ENCODE peak calls at places on chromosomes 11 and 22, in six cellular contexts. N is A549, Z is testis, U is right lobe of liver, F is heart left ventricle, M is HCT116. C is an unnamed sample. For H3K4me1, the result is how much of the 10 kb centered on the place peaks cover.

GRCh38 chr11:66015094-66015881 is 3.5 kb downstream of the CST6 start:
- DNase-seq in N (no peak), Z (no peak), U (no peak), F (peak), M (peak), C (no peak)

GRCh38 chr11:76215946-76216345 is 9.6 kb upstream of the WNT11 start:
- DNase-seq in N (no peak), Z (no peak), U (peak), F (peak), M (no peak), C (no peak)

GRCh38 chr11:75563978-75564552 is 2.0 kb downstream of the SERPINH1 start:
- DNase-seq in N (no peak), Z (peak), U (no peak), F (peak), M (no peak), C (peak)

GRCh38 chr11:71131861-71132260 is 120.5 kb downstream of the SHANK2 start:
- DNase-seq in N (no peak), Z (no peak), U (no peak), F (no peak), M (no peak), C (no peak)

GRCh38 chr11:6646631-6647281 is 8.9 kb downstream of the DCHS1 start:
- DNase-seq in N (no peak), Z (no peak), U (peak), F (peak), M (no peak), C (peak)

GRCh38 chr11:128956401-128957203 is 13.9 kb upstream of the TP53AIP1 start:
- DNase-seq in N (peak), Z (peak), U (no peak), F (no peak), M (peak), C (no peak)

GRCh38 chr11:66315921-66316811 is 678 bp downstream of the CD248 start:
- DNase-seq in N (no peak), Z (no peak), U (no peak), F (peak), M (no peak), C (no peak)

GRCh38 chr11:38411149-38411548 is 1813.1 kb upstream of the RAG2 start:
- DNase-seq in N (no peak), Z (no peak), U (no peak), F (no peak), M (no peak), C (no peak)

GRCh38 chr11:89021339-89021738 is 44.4 kb downstream of the GRM5 start:
- DNase-seq in N (no peak), Z (no peak), U (no peak), F (no peak), M (no peak), C (no peak)

GRCh38 chr11:110294509-110294908 is 1.9 kb downstream of the RDX start:
- DNase-seq in N (no peak), Z (no peak), U (no peak), F (no peak), M (no peak), C (no peak)

GRCh38 chr11:80388133-80388532 is 947.3 kb upstream of the TENM4 start:
- DNase-seq in N (no peak), Z (no peak), U (no peak), F (no peak), M (no peak), C (no peak)

GRCh38 chr11:93249437-93250210 is 51.8 kb upstream of the SLC36A4 start:
- DNase-seq in N (no peak), Z (no peak), U (no peak), F (no peak), M (no peak), C (no peak)

GRCh38 chr11:40958707-40959106 is 500.7 kb downstream of the LRRC4C start:
- DNase-seq in N (no peak), Z (no peak), U (no peak), F (no peak), M (no peak), C (no peak)

GRCh38 chr22:44453441-44454112 is 44.5 kb downstream of the RTL6 start:
- DNase-seq in N (no peak), Z (peak), U (no peak), F (no peak), M (no peak), C (no peak)
- H3K27ac ChIP-seq in N (no peak), Z (no peak), U (no peak), F (no peak), M (no peak), C (no peak)

GRCh38 chr22:46073683-46074504 is 76.4 kb upstream of the PPARA start:
- DNase-seq in N (no peak), Z (peak), U (peak), F (peak), M (no peak), C (peak)
- TF ChIP-seq POLR2A in N (no peak), Z (no peak), U (no peak), F (no peak), M (no peak), C (peak)

DNA sequence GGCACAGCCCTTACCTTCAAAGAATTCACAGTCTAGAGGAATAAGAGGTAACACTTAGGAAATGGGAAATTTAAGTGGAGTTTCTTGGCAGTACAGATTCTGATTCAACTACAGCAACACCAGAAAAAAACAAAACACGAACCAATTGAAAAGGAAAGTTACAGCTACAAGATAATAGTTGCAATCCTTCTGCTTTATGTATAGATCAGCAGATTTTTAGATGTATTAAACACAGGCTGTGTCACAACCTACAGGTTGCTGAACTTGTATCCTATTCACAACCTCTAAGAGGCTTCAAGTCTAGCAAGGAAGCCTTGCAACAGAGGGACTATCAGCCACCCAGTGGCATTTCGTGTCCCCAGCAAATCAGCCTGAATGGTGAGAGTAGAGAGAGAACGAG is 43.8 kb upstream of the CHST1 start:
- DNase-seq in N (no peak), Z (no peak), U (no peak), F (no peak), M (no peak), C (no peak)
- H3K4me1 ChIP-seq in N (under half), Z (under half), U (under half), F (under half), M (under half), C (under half)

GRCh38 chr11:64239662-64240466 is 1.0 kb upstream of the FKBP2 start:
- DNase-seq in N (no peak), Z (no peak), U (no peak), F (no peak), M (no peak), C (no peak)
- H3K27ac ChIP-seq in N (peak), Z (peak), U (peak), F (peak), M (peak), C (peak)

DNA sequence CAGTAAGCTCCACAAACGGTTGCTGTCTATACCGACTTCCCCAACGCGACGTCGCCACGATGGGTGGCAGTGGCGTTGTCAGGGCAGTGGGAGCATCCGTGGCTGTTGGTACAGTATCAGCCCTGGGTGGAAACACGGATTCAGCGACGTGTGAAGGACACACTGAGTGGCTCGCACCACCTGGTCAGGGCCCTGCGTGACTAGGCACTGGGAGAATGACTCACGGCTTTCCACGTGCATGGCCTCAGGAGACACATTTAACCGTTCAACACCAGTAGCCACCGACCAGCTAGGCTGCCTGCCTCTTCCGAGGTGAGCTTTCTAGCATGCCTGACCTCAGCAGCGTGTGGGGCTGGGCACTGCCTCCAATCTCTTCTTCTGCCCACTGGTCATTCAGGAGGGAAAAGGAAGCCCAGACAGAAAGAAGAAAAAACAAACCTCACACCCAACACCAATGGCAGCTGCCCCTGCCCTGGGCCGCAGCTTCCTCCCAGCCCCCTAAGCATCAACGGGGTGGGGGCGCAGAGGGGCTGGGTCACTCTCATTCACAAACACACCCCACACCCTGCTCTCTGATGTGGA is 59.0 kb downstream of the MYH9 start:
- DNase-seq in N (peak), Z (peak), U (no peak), F (no peak), M (no peak), C (peak)
- TF ChIP-seq POLR2A in N (no peak), Z (no peak), U (no peak), F (no peak), M (no peak), C (no peak)

GRCh38 chr11:825366-826231 is 2.1 kb upstream of the CRACR2B start:
- DNase-seq in N (no peak), Z (no peak), U (no peak), F (no peak), M (no peak), C (no peak)

GRCh38 chr11:827146-827860 is 416 bp upstream of the CRACR2B start:
- DNase-seq in N (no peak), Z (no peak), U (no peak), F (no peak), M (no peak), C (no peak)

GRCh38 chr11:828501-829115 is 889 bp downstream of the CRACR2B start:
- DNase-seq in N (no peak), Z (no peak), U (peak), F (no peak), M (no peak), C (no peak)

GRCh38 chr11:827861-828167 is at the start of gene CRACR2B:
- DNase-seq in N (no peak), Z (no peak), U (no peak), F (no peak), M (no peak), C (no peak)

GRCh38 chr11:826836-827145 is 928 bp upstream of the CRACR2B start:
- DNase-seq in N (no peak), Z (no peak), U (no peak), F (no peak), M (no peak), C (no peak)
- H3K4me1 ChIP-seq in N (half or more), Z (under half), U (half or more), F (under half), M (under half), C (under half)

C was measured in sigmoid colon.